ENCODE peak calls at places on chromosome 19, in nine cellular contexts. I, F, S, E, K, O, H, B and G are unnamed samples.

GRCh38 chr19:35253316-35254286 is 4.8 kb downstream of the LSR start:
- DNase-seq in E (no peak), B (no peak), I (no peak), O (no peak), H (no peak), K (no peak), F (no peak), S (no peak), G (no peak)

GRCh38 chr19:34217952-34218817 is 36.2 kb upstream of the GARRE1 start:
- DNase-seq in I (peak; percentile 78), B (peak; percentile 50), S (peak; percentile 92), O (peak; percentile 75), K (peak; percentile 98), F (no peak), E (peak; percentile 52), H (peak; percentile 47), G (peak; percentile 97)

GRCh38 chr19:41328818-41329220 is 18.8 kb downstream of the CCDC97 start:
- DNase-seq in H (no peak), K (no peak), O (no peak), I (no peak), F (no peak), S (no peak), E (no peak), B (no peak), G (no peak)

GRCh38 chr19:8441725-8442544 is 2.8 kb upstream of the HNRNPM start:
- DNase-seq in H (no peak), I (no peak), E (no peak), K (no peak), S (no peak), F (no peak), O (no peak), B (no peak), G (no peak)

GRCh38 chr19:2274937-2275535 is 6.9 kb downstream of the PEAK3 start:
- DNase-seq in B (no peak), H (no peak), O (no peak), K (no peak), F (peak; percentile 66), S (peak; percentile 64), I (peak; percentile 78), E (peak; percentile 84), G (peak; percentile 76)

GRCh38 chr19:46466536-46467199 is 4.7 kb downstream of the PNMA8A start:
- DNase-seq in K (peak; percentile 37), I (peak; percentile 87), F (no peak), B (no peak), O (no peak), H (no peak), E (peak; percentile 37), S (peak; percentile 90), G (peak; percentile 92)

GRCh38 chr19:36067681-36068080 is 13.0 kb downstream of the WDR62 start:
- DNase-seq in S (no peak), K (no peak), B (no peak), I (no peak), H (no peak), F (no peak), E (no peak), O (no peak), G (no peak)

GRCh38 chr19:19538767-19539166 is 702 bp downstream of the CILP2 start:
- DNase-seq in B (no peak), E (no peak), F (no peak), S (no peak), I (no peak), H (no peak), O (no peak), K (no peak), G (no peak)

GRCh38 chr19:29520390-29520789 is 5.4 kb upstream of the VSTM2B start:
- DNase-seq in O (no peak), H (no peak), F (no peak), E (no peak), I (no peak), S (no peak), B (no peak), K (no peak), G (no peak)

GRCh38 chr19:47447470-47448359 is 24.0 kb downstream of the SLC8A2 start:
- DNase-seq in S (peak; percentile 13), F (peak; percentile 70), O (peak; percentile 86), K (no peak), I (peak; percentile 70), E (peak; percentile 58), H (peak; percentile 45), B (peak; percentile 28), G (peak; percentile 41)

GRCh38 chr19:10290439-10290875 is 705 bp downstream of the ICAM5 start:
- DNase-seq in O (no peak), F (no peak), H (no peak), B (no peak), K (no peak), I (no peak), E (no peak), S (peak; percentile 24), G (no peak)

GRCh38 chr19:18543814-18544475 is 572 bp upstream of the FKBP8 start:
- DNase-seq in K (no peak), I (peak; percentile 72), E (peak; percentile 88), S (peak; percentile 54), H (peak; percentile 52), F (no peak), B (peak; percentile 59), O (peak; percentile 88), G (peak; percentile 64)

GRCh38 chr19:18173572-18174294 is at the start of gene IFI30:
- DNase-seq in O (peak; percentile 72), S (peak; percentile 40), K (no peak), F (no peak), E (peak; percentile 83), I (peak; percentile 90), B (peak; percentile 47), H (peak; percentile 52), G (peak; percentile 25)

GRCh38 chr19:38596057-38596981 is 21.4 kb downstream of the MAP4K1 start:
- DNase-seq in O (peak; percentile 21), I (peak; percentile 40), F (peak; percentile 65), E (peak; percentile 73), B (no peak), S (no peak), K (no peak), H (no peak), G (no peak)

GRCh38 chr19:746956-747355 is 4.0 kb upstream of the MISP start:
- DNase-seq in S (no peak), H (no peak), I (no peak), B (no peak), E (no peak), O (no peak), F (no peak), K (no peak), G (no peak)

GRCh38 chr19:3266792-3267469 is 42.5 kb downstream of the CELF5 start:
- DNase-seq in I (no peak), S (no peak), B (no peak), E (no peak), K (no peak), H (no peak), O (no peak), F (no peak), G (no peak)

GRCh38 chr19:39497850-39498261 is 891 bp upstream of the DLL3 start:
- DNase-seq in H (no peak), F (peak; percentile 56), B (no peak), S (peak; percentile 20), O (peak; percentile 65), I (peak; percentile 53), E (peak; percentile 35), K (no peak), G (peak; percentile 24)

GRCh38 chr19:48446579-48446978 is 796 bp downstream of the GRWD1 start:
- DNase-seq in F (no peak), H (no peak), B (no peak), E (no peak), I (no peak), O (no peak), K (no peak), S (no peak), G (no peak)

GRCh38 chr19:4609878-4610511 is 29.3 kb upstream of the TNFAIP8L1 start:
- DNase-seq in E (no peak), O (no peak), H (no peak), K (no peak), B (no peak), F (no peak), S (no peak), I (no peak), G (no peak)

GRCh38 chr19:53606031-53606430 is 25.8 kb upstream of the DPRX start:
- DNase-seq in S (no peak), K (no peak), B (no peak), E (no peak), I (no peak), F (no peak), H (no peak), O (no peak), G (no peak)

GRCh38 chr19:46069841-46070341 is 29.1 kb upstream of the IGFL4 start:
- DNase-seq in I (peak; percentile 22), O (no peak), B (no peak), S (peak; percentile 98), H (no peak), E (no peak), F (no peak), K (peak; percentile 80), G (peak; percentile 96)

GRCh38 chr19:14563989-14564650 is 7.7 kb downstream of the NDUFB7 start:
- DNase-seq in K (no peak), O (peak; percentile 67), I (peak; percentile 59), H (peak; percentile 47), F (no peak), E (peak; percentile 50), B (peak; percentile 27), S (no peak), G (peak; percentile 64)

GRCh38 chr19:5948697-5949564 is 29.0 kb downstream of the RANBP3 start:
- DNase-seq in F (no peak), H (no peak), K (no peak), E (no peak), B (no peak), O (peak; percentile 39), S (peak; percentile 54), I (no peak), G (no peak)

GRCh38 chr19:57813919-57814504 is 701 bp downstream of the ZNF552 start:
- DNase-seq in F (no peak), I (no peak), H (no peak), O (no peak), B (no peak), K (no peak), S (no peak), E (peak; percentile 57), G (no peak)

GRCh38 chr19:50431343-50432220 is 1.1 kb upstream of the MYBPC2 start:
- DNase-seq in H (peak; percentile 86), S (peak; percentile 67), E (peak; percentile 87), O (peak; percentile 87), I (peak; percentile 96), K (no peak), F (peak; percentile 96), B (peak; percentile 87), G (peak; percentile 41)

GRCh38 chr19:34598217-34599155 is 78.5 kb downstream of the SCGB2B2 start:
- DNase-seq in B (no peak), K (no peak), I (no peak), S (no peak), E (no peak), H (no peak), O (no peak), F (no peak), G (no peak)

GRCh38 chr19:19209372-19209771 is 2.4 kb upstream of the NCAN start:
- DNase-seq in H (no peak), I (no peak), S (no peak), F (no peak), O (no peak), E (no peak), K (no peak), B (no peak), G (no peak)

GRCh38 chr19:1811942-1812425 is at the start of gene ATP8B3:
- DNase-seq in F (no peak), H (peak; percentile 77), S (no peak), B (peak; percentile 74), O (no peak), I (peak; percentile 100), E (no peak), K (no peak), G (no peak)

GRCh38 chr19:3968556-3969434 is 2.1 kb downstream of the DAPK3 start:
- DNase-seq in I (peak; percentile 96), S (peak; percentile 99), O (no peak), E (peak; percentile 73), F (peak; percentile 66), B (no peak), K (peak; percentile 98), H (no peak), G (peak; percentile 98)